ENCODE peak calls at places on chromosomes 5 and 9, in four cellular contexts. H is HFF-Myc, Z is lower lobe of right lung, Y is GM12865. J is an unnamed sample.

GRCh38 chr5:179119415-179120170 is 59.4 kb downstream of the ZNF354C start:
- DNase-seq in H (no peak), Z (peak; percentile 26), Y (no peak), J (no peak)

GRCh38 chr9:117232991-117233390 is 181.9 kb downstream of the ASTN2 start:
- DNase-seq in H (no peak), Z (no peak), Y (no peak), J (no peak)

GRCh38 chr9:121581775-121582600 is 69.4 kb upstream of the DAB2IP start:
- DNase-seq in H (no peak), Z (no peak), Y (no peak), J (no peak)

GRCh38 chr5:178117911-178118310 is 4.6 kb downstream of the N4BP3 start:
- DNase-seq in H (no peak), Z (no peak), Y (no peak), J (no peak)

GRCh38 chr5:134136771-134137170 is 22.3 kb downstream of the TCF7 start:
- DNase-seq in H (no peak), Z (peak; percentile 20), Y (no peak), J (no peak)

GRCh38 chr5:132500244-132500930 is 9.8 kb upstream of the IRF1 start:
- DNase-seq in H (no peak), Z (no peak), Y (no peak), J (no peak)

GRCh38 chr5:2762744-2763532 is 11.5 kb upstream of the IRX2 start:
- DNase-seq in H (no peak), Z (no peak), Y (no peak), J (no peak)

GRCh38 chr5:127739807-127740384 is 36.7 kb downstream of the CCDC192 start:
- DNase-seq in H (no peak), Z (no peak), Y (no peak), J (no peak)

GRCh38 chr5:83703059-83703458 is 17.6 kb downstream of the HAPLN1 start:
- DNase-seq in H (no peak), Z (no peak), Y (no peak), J (no peak)

GRCh38 chr9:129038109-129038852 is 1.9 kb downstream of the MIGA2 start:
- DNase-seq in H (no peak), Z (no peak), Y (no peak), J (no peak)

GRCh38 chr9:108580021-108580439 is 275.8 kb downstream of the ACTL7B start:
- DNase-seq in H (no peak), Z (no peak), Y (no peak), J (no peak)

GRCh38 chr5:10630126-10630525 is 66.3 kb downstream of the ANKRD33B start:
- DNase-seq in H (no peak), Z (no peak), Y (no peak), J (no peak)

GRCh38 chr5:76709762-76710161 is 6.2 kb upstream of the F2R start:
- DNase-seq in H (no peak), Z (no peak), Y (no peak), J (no peak)

GRCh38 chr5:78509145-78509865 is 139.3 kb downstream of the LHFPL2 start:
- DNase-seq in H (no peak), Z (no peak), Y (no peak), J (no peak)
- H3K4me3 ChIP-seq in H (no peak overlapping the region), Z (peak overlapping the region; percentile 63), Y (no peak overlapping the region), J (no peak overlapping the region)

DNA sequence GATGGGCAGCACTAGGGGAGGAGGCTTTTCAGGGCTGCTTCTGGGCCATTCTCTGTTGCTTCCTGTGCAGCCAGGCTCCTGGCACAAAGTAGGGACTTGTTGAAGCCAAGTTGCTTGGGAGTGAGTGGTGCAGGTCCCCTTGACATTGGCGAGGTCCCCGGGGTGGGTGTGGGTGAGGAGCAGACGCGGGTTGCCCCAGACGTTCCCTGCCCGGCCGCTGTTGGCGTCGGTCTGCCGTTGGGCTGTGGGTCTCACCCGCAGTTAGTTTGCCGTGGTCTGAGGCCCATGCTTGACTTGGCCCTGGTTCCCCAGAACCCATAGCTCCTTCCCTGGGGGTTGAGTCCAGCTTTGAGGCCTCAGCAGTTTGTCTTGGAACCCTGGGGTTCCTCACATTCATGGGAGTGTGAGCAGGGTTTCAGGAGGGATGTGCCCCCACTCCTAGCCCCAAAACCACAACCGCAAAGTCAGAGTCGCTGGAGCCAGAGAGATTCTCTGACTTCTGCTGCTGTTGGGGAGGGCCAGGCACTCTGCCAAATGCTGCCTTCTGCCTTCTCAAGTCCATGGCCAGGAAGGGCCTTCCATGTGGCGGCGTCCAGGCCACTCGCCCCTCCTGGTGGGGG is 77.5 kb downstream of the RXRA start:
- DNase-seq in H (peak; percentile 12), Z (peak; percentile 86), Y (peak; percentile 66), J (peak; percentile 14)
- TF ChIP-seq CTCF in H (no peak), Z (no peak), Y (no peak), J (no peak)

DNA sequence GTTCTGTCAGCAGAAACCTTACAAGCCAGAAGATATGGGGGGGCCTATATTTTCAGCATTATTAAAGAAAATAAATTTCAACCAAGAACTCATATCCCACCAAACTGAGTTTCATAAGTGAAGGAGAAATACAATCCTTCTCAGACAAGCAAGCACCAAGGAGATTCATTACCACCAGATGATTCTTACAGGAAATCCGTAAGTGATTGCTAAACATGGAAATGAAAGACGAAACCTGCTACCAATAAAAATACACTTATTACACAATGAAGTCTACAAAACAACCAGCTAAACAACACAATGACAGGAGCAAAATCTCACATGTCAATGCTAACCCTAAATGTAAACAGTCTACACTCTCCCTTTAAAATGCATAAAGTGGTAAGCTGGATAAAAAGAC is 17.8 kb upstream of the C9orf72 start:
- DNase-seq in H (no peak), Z (no peak), Y (no peak), J (no peak)
- H3K4me3 ChIP-seq in H (no peak overlapping the region), Z (no peak overlapping the region), Y (no peak overlapping the region), J (no peak overlapping the region)

DNA sequence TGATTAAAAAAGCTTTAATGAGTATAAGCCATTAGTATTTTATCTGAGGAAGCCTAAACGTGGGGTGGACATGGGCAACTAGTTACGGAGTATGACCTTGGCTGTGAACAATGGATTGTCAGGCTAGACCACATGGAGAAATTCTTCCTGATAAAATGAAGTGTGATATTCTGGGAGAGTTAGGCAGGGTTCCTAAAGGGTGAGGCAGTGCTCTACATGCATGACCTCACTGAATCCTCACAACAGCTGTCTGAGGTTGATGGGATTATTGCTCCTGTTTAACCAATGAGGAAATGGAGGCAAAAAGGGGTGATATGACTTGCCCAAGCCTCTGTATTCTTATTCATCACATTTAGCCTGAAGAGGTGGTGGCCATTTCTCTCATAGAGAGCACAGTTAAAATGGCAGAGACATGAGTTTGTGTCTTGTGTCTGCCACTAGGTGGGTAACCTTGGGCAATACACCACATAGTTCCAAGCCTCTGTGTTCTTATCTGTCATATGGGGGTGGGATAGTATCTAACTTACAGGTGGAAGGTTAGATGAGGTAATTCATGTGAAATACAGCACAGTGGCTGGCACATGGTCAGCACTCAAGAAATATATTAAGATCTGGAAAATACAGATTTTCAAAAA is 96.1 kb upstream of the NR3C1 start:
- DNase-seq in H (no peak), Z (no peak), Y (peak; percentile 5), J (no peak)
- TF ChIP-seq CTCF in H (no peak), Z (no peak), Y (no peak), J (no peak)

DNA sequence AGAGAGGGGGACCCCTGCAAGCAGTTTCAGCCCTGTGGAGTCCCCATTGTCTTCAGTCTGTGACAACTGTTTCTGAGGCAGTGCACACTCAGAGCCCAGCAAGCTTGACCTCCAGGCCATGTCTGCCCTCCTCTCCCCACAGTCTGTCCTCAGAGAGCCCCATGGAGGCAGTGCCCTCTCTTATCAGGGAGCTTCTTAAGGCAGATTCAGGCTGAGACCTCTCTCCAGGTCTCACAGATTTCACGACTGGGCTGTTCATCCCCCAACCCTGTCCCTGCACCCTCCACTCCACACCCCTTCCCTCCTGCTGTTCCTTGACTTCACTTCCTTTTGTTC is 218.5 kb downstream of the MED10 start:
- DNase-seq in H (no peak), Z (no peak), Y (no peak), J (no peak)
- H3K4me3 ChIP-seq in H (no peak overlapping the region), Z (no peak overlapping the region), Y (no peak overlapping the region), J (no peak overlapping the region)

DNA sequence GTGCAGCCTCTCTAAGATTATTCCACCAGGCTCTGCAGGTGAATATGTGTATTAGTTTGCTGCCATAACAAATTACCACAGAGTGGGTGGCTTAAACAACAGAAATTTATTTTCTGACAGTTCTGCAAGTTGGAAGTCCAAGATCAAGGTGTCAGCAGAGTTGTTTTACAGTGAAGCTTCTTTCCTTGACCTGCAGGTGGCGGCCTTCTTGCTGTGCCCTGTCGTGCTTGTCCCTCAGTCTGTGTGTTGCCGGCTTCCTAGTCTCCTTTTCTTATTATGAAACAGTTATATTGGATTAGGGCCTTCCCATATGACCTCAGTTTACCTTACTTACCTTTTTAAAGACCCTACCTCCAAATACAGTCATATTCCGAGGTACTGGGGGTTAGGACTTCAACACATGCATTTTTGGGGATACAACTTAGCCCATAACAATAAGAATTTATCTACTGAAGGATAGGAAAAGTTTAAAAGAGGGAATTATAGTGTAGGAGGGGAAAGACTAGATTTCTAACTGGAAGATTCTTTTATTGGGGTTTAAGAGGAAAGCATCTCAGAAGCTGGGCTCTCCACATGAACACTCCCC is 97.4 kb downstream of the OSTF1 start:
- DNase-seq in H (no peak), Z (peak; percentile 54), Y (peak; percentile 60), J (no peak)
- TF ChIP-seq CTCF in H (peak; percentile 73), Z (peak; percentile 51), Y (peak; percentile 88), J (peak; percentile 70)